ENCODE peak calls at places on chromosomes 1 and 21, in eight cellular contexts. P is left lung, N is hepatocyte, V is transverse colon, F is IMR-90, A is ovary, Q is body of pancreas, C is AG04450. O is an unnamed sample.

GRCh38 chr1:10504259-10504658 is 29.5 kb downstream of the PEX14 start:
- DNase-seq in P (no peak), N (no peak), V (no peak), F (no peak), A (no peak), Q (no peak), C (no peak), O (no peak)

GRCh38 chr1:114901739-114902255 is 47.1 kb downstream of the SYCP1 start:
- DNase-seq in P (peak), N (no peak), V (no peak), F (no peak), A (no peak), Q (no peak), C (no peak), O (no peak)

GRCh38 chr1:225760531-225760930 is 17.1 kb upstream of the SRP9 start:
- DNase-seq in P (no peak), N (no peak), V (no peak), F (no peak), A (no peak), Q (no peak), C (no peak), O (no peak)

GRCh38 chr1:6521502-6521901 is 30.0 kb upstream of the PLEKHG5 start:
- DNase-seq in P (peak), N (no peak), V (no peak), F (peak), A (no peak), Q (no peak), C (no peak), O (no peak)

GRCh38 chr1:20903452-20903851 is 116.3 kb upstream of the HP1BP3 start:
- DNase-seq in P (no peak), N (no peak), V (no peak), F (no peak), A (no peak), Q (no peak), C (no peak), O (no peak)

GRCh38 chr1:245124644-245125043 is 30.1 kb upstream of the KIF26B start:
- DNase-seq in P (no peak), N (no peak), V (no peak), F (no peak), A (no peak), Q (no peak), C (no peak), O (no peak)

GRCh38 chr1:32878637-32879041 is 7.7 kb upstream of the HPCA start:
- DNase-seq in P (no peak), N (no peak), V (no peak), F (no peak), A (no peak), Q (no peak), C (no peak), O (no peak)

GRCh38 chr1:81052162-81052561 is 748.6 kb upstream of the ADGRL2 start:
- DNase-seq in P (no peak), N (no peak), V (no peak), F (no peak), A (no peak), Q (no peak), C (no peak), O (no peak)

GRCh38 chr21:33101300-33102005 is 31.5 kb downstream of the OLIG1 start:
- DNase-seq in P (peak), N (no peak), V (no peak), F (no peak), A (no peak), Q (peak), C (no peak), O (no peak)

GRCh38 chr21:29949991-29950390 is 10.2 kb upstream of the GRIK1 start:
- DNase-seq in P (no peak), N (no peak), V (no peak), F (no peak), A (no peak), Q (no peak), C (no peak), O (no peak)

GRCh38 chr1:12088607-12089006 is 25.5 kb downstream of the TNFRSF8 start:
- DNase-seq in P (no peak), N (no peak), V (peak), F (no peak), A (no peak), Q (no peak), C (no peak), O (no peak)

GRCh38 chr21:44998621-44999427 is 59.0 kb downstream of the SLX9 start:
- DNase-seq in P (peak), N (no peak), V (no peak), F (no peak), A (no peak), Q (no peak), C (no peak), O (no peak)

GRCh38 chr1:222754386-222755139 is 17.6 kb downstream of the FAM177B start:
- DNase-seq in P (no peak), N (peak), V (peak), F (peak), A (no peak), Q (peak), C (peak), O (peak)

GRCh38 chr1:50959303-50959912 is 659 bp downstream of the FAF1 start:
- DNase-seq in P (no peak), N (no peak), V (peak), F (peak), A (peak), Q (peak), C (no peak), O (peak)

GRCh38 chr21:37106998-37107397 is 33.9 kb downstream of the TTC3 start:
- DNase-seq in P (no peak), N (no peak), V (no peak), F (no peak), A (no peak), Q (no peak), C (no peak), O (no peak)

GRCh38 chr1:22031214-22031962 is 21.1 kb upstream of the CDC42 start:
- DNase-seq in P (no peak), N (peak), V (peak), F (no peak), A (no peak), Q (peak), C (no peak), O (no peak)

GRCh38 chr1:3899776-3900149 is 309 bp downstream of the C1orf174 start:
- DNase-seq in P (no peak), N (no peak), V (no peak), F (no peak), A (no peak), Q (no peak), C (no peak), O (no peak)

GRCh38 chr1:178037510-178038253 is 56.2 kb upstream of the RASAL2 start:
- DNase-seq in P (peak), N (peak), V (peak), F (peak), A (peak), Q (peak), C (no peak), O (peak)

GRCh38 chr1:48356901-48357300 is 115.1 kb downstream of the SPATA6 start:
- DNase-seq in P (no peak), N (no peak), V (no peak), F (no peak), A (no peak), Q (no peak), C (no peak), O (peak)

GRCh38 chr1:84433253-84434080 is 35.2 kb downstream of the DNASE2B start:
- DNase-seq in P (no peak), N (peak), V (peak), F (peak), A (no peak), Q (peak), C (peak), O (peak)

GRCh38 chr1:119316870-119317416 is 51.6 kb upstream of the HAO2 start:
- DNase-seq in P (no peak), N (no peak), V (no peak), F (no peak), A (no peak), Q (no peak), C (no peak), O (no peak)

GRCh38 chr1:232614811-232615210 is 15.1 kb downstream of the SIPA1L2 start:
- DNase-seq in P (no peak), N (no peak), V (no peak), F (no peak), A (no peak), Q (no peak), C (no peak), O (no peak)

GRCh38 chr1:88935522-88936222 is 44.3 kb upstream of the GTF2B start:
- DNase-seq in P (no peak), N (peak), V (no peak), F (peak), A (no peak), Q (peak), C (peak), O (peak)

GRCh38 chr1:206912445-206913095 is 9.2 kb downstream of the FCMR start:
- DNase-seq in P (no peak), N (peak), V (peak), F (peak), A (peak), Q (peak), C (peak), O (peak)

GRCh38 chr1:75672528-75673393 is 51.7 kb upstream of the ACADM start:
- DNase-seq in P (no peak), N (peak), V (no peak), F (peak), A (no peak), Q (no peak), C (peak), O (peak)

GRCh38 chr1:186286615-186287317 is 88.3 kb downstream of the TPR start:
- DNase-seq in P (no peak), N (no peak), V (no peak), F (peak), A (no peak), Q (no peak), C (no peak), O (peak)

GRCh38 chr1:208668991-208669390 is 424.8 kb upstream of the PLXNA2 start:
- DNase-seq in P (no peak), N (peak), V (no peak), F (no peak), A (no peak), Q (no peak), C (no peak), O (no peak)

GRCh38 chr21:16573581-16573980 is 843.8 kb downstream of the USP25 start:
- DNase-seq in P (no peak), N (no peak), V (no peak), F (peak), A (no peak), Q (no peak), C (peak), O (peak)

GRCh38 chr1:202107801-202108731 is 14.7 kb upstream of the GPR37L1 start:
- DNase-seq in P (no peak), N (peak), V (peak), F (no peak), A (no peak), Q (peak), C (no peak), O (peak)

GRCh38 chr1:211474426-211474825 is 17.5 kb downstream of the RD3 start:
- DNase-seq in P (no peak), N (no peak), V (no peak), F (no peak), A (peak), Q (peak), C (no peak), O (peak)
- H3K4me3 ChIP-seq in P (no peak), N (no peak), V (no peak), F (no peak), A (no peak), Q (no peak), C (no peak), O (no peak)

DNA sequence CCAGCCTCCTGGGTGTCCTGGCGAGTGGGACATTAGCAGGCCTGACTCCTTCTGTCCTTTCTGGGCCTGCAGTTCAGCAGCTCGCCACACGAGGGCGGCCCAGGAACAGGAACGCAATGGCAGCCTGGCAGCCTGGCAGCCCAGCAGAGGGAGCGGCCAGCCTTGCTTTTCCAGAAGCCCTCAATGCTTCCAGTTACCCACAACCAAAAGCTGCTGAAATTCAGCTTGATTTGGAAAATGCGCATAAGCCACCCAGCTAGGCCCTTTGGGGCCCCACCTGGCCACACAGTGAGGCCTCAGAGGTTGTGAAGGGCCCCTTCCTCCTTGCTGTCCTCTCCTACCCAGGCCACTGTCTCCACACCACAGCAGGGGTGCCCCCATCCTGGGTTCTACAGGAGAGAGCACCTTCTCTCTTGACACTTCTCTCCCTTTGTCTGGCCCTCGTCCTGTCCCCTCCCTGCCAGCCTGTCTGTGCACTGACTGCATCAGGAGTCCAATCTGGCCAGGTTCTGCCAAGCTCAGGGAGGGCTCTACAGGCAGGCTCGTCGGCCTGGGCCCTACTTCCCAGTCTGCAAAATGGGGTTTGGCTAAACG is 103.4 kb upstream of the VAMP3 start:
- DNase-seq in P (peak), N (peak), V (peak), F (peak), A (peak), Q (peak), C (peak), O (peak)
- TF ChIP-seq CTCF in P (peak), N (peak), V (peak), F (peak), A (peak), Q (peak), C (peak), O (peak)

GRCh38 chr1:34753163-34753562 is 1.7 kb upstream of the GJB5 start:
- DNase-seq in P (no peak), N (no peak), V (no peak), F (no peak), A (no peak), Q (no peak), C (no peak), O (no peak)
- H3K4me3 ChIP-seq in P (no peak), N (no peak), V (no peak), F (no peak), A (no peak), Q (no peak), C (no peak), O (no peak)

GRCh38 chr1:17995480-17995879 is 112.1 kb upstream of the IGSF21 start:
- DNase-seq in P (no peak), N (no peak), V (no peak), F (no peak), A (no peak), Q (no peak), C (no peak), O (no peak)

GRCh38 chr1:18001725-18002124 is 105.9 kb upstream of the IGSF21 start:
- DNase-seq in P (no peak), N (no peak), V (no peak), F (no peak), A (no peak), Q (no peak), C (no peak), O (no peak)

GRCh38 chr1:17999884-18000283 is 107.7 kb upstream of the IGSF21 start:
- DNase-seq in P (no peak), N (no peak), V (no peak), F (no peak), A (no peak), Q (no peak), C (no peak), O (no peak)

GRCh38 chr1:17994046-17994445 is 113.6 kb upstream of the IGSF21 start:
- DNase-seq in P (no peak), N (no peak), V (no peak), F (no peak), A (no peak), Q (peak), C (no peak), O (no peak)

GRCh38 chr1:17998889-17999288 is 108.7 kb upstream of the IGSF21 start:
- DNase-seq in P (no peak), N (no peak), V (no peak), F (peak), A (no peak), Q (no peak), C (no peak), O (peak)
- TF ChIP-seq CTCF in P (no peak), N (no peak), V (no peak), F (peak), A (no peak), Q (peak), C (peak), O (peak)

GRCh38 chr1:41919764-41920397 is 1.2 kb upstream of the HIVEP3 start:
- DNase-seq in P (peak), N (peak), V (peak), F (peak), A (no peak), Q (peak), C (no peak), O (no peak)
- H3K4me3 ChIP-seq in P (peak), N (no peak), V (no peak), F (peak), A (no peak), Q (no peak), C (peak), O (no peak)

O was measured in fibroblast of the aortic adventitia.